ENCODE peak calls at places on chromosomes 7 and 10, in nine cellular contexts. Q is NCI-H2029 treated with DMSO at 0.1 percent for 48 hours; K is GM13977; L is colonic mucosa; P is endothelial cell; V is cardiac muscle cell; D is stimulated activated CD8-positive, alpha-beta memory T cell treated with anti-CD3 and anti-CD28 coated beads, Interleukin-7, amount 100 ng/mL, for 1 hour; B is adrenal gland; I is CD8-positive, alpha-beta memory T cell. O is an unnamed sample.

GRCh38 chr10:67808706-67809105 is 29.3 kb downstream of the DNAJC12 start:
- DNase-seq in Q (no peak), K (no peak), L (no peak), P (no peak), V (no peak), D (no peak), B (no peak), I (no peak), O (no peak)

GRCh38 chr10:127534074-127534473 is 15.0 kb upstream of the NPS start:
- DNase-seq in Q (no peak), K (no peak), L (no peak), P (no peak), V (no peak), D (no peak), B (no peak), I (no peak), O (no peak)

GRCh38 chr10:21092683-21093524 is 195.8 kb upstream of the NEBL start:
- DNase-seq in Q (no peak), K (no peak), L (no peak), P (no peak), V (peak), D (no peak), B (peak), I (no peak), O (no peak)

GRCh38 chr7:6344278-6344677 is 71.9 kb upstream of the CYTH3 start:
- DNase-seq in Q (no peak), K (no peak), L (no peak), P (no peak), V (no peak), D (no peak), B (no peak), I (no peak), O (no peak)

GRCh38 chr7:143375298-143376034 is 5.7 kb upstream of the ZYX start:
- DNase-seq in Q (no peak), K (no peak), L (no peak), P (no peak), V (peak), D (no peak), B (no peak), I (peak), O (no peak)

GRCh38 chr10:118423800-118424479 is 81.8 kb upstream of the FAM204A start:
- DNase-seq in Q (peak), K (peak), L (peak), P (peak), V (peak), D (peak), B (peak), I (peak), O (peak)

GRCh38 chr10:60803433-60803832 is 25.2 kb downstream of the CDK1 start:
- DNase-seq in Q (no peak), K (no peak), L (no peak), P (no peak), V (no peak), D (no peak), B (no peak), I (no peak), O (no peak)

GRCh38 chr7:47940482-47941001 is 7.7 kb downstream of the PKD1L1 start:
- DNase-seq in Q (no peak), K (no peak), L (peak), P (no peak), V (peak), D (no peak), B (peak), I (no peak), O (peak)

GRCh38 chr7:4702961-4703512 is 20.9 kb downstream of the FOXK1 start:
- DNase-seq in Q (no peak), K (no peak), L (no peak), P (no peak), V (peak), D (no peak), B (no peak), I (no peak), O (no peak)

GRCh38 chr7:101169838-101170531 is 4.6 kb upstream of the VGF start:
- DNase-seq in Q (no peak), K (peak), L (peak), P (peak), V (peak), D (peak), B (peak), I (peak), O (no peak)

GRCh38 chr7:130157700-130158099 is 47.5 kb downstream of the TMEM209 start:
- DNase-seq in Q (no peak), K (no peak), L (no peak), P (no peak), V (no peak), D (no peak), B (no peak), I (no peak), O (no peak)

O was measured in fibroblast of the conjunctiva.